ENCODE peak calls at places on chromosomes 2 and 18, in seven cellular contexts. M is psoas muscle, I is HCT116, U is brain microvascular endothelial cell, H is A673, B is upper lobe of right lung, Y is endothelial cell. D is an unnamed sample.

GRCh38 chr2:43000242-43001054 is 208.1 kb upstream of the HAAO start:
- DNase-seq in M (no peak), I (no peak), U (no peak), H (no peak), B (no peak), Y (no peak), D (no peak)

GRCh38 chr18:40810371-40810770 is 1144.7 kb upstream of the PIK3C3 start:
- DNase-seq in M (no peak), I (no peak), U (no peak), H (no peak), B (no peak), Y (no peak), D (no peak)

GRCh38 chr18:79964330-79965118 is at the start of gene HSBP1L1:
- DNase-seq in M (peak; percentile 67), I (peak; percentile 48), U (no peak), H (peak; percentile 57), B (peak; percentile 93), Y (peak; percentile 60), D (no peak)

GRCh38 chr2:75453696-75454095 is 107.0 kb downstream of the EVA1A start:
- DNase-seq in M (no peak), I (no peak), U (no peak), H (no peak), B (no peak), Y (no peak), D (no peak)

GRCh38 chr2:128642316-128642715 is 323.6 kb upstream of the HS6ST1 start:
- DNase-seq in M (no peak), I (no peak), U (no peak), H (no peak), B (peak; percentile 28), Y (no peak), D (peak; percentile 44)

GRCh38 chr2:156890498-156891148 is 366.9 kb upstream of the GALNT5 start:
- DNase-seq in M (no peak), I (no peak), U (no peak), H (no peak), B (no peak), Y (no peak), D (no peak)

GRCh38 chr2:166170356-166170755 is 42.5 kb upstream of the SCN1A start:
- DNase-seq in M (no peak), I (no peak), U (peak; percentile 61), H (no peak), B (no peak), Y (no peak), D (no peak)

GRCh38 chr2:234178309-234179030 is 128.0 kb downstream of the SPP2 start:
- DNase-seq in M (no peak), I (no peak), U (no peak), H (no peak), B (peak; percentile 69), Y (no peak), D (no peak)

GRCh38 chr2:180742809-180743208 is 237.6 kb upstream of the UBE2E3 start:
- DNase-seq in M (no peak), I (no peak), U (peak; percentile 71), H (no peak), B (no peak), Y (no peak), D (no peak)

GRCh38 chr2:68435605-68436004 is 31.5 kb downstream of the FBXO48 start:
- DNase-seq in M (no peak), I (no peak), U (no peak), H (no peak), B (no peak), Y (no peak), D (no peak)

GRCh38 chr2:48134704-48135103 is 228.4 kb upstream of the FBXO11 start:
- DNase-seq in M (no peak), I (no peak), U (no peak), H (no peak), B (no peak), Y (no peak), D (no peak)

GRCh38 chr2:232315049-232315922 is 63.3 kb upstream of the ALPP start:
- DNase-seq in M (peak; percentile 75), I (no peak), U (peak; percentile 59), H (peak; percentile 64), B (peak; percentile 75), Y (no peak), D (no peak)

GRCh38 chr18:73774836-73775509 is 372.7 kb downstream of the FBXO15 start:
- DNase-seq in M (no peak), I (no peak), U (no peak), H (peak; percentile 14), B (no peak), Y (no peak), D (no peak)
- TF ChIP-seq CTCF in M (no peak), I (no peak), U (no peak), H (no peak), B (no peak), Y (no peak), D (no peak)

DNA sequence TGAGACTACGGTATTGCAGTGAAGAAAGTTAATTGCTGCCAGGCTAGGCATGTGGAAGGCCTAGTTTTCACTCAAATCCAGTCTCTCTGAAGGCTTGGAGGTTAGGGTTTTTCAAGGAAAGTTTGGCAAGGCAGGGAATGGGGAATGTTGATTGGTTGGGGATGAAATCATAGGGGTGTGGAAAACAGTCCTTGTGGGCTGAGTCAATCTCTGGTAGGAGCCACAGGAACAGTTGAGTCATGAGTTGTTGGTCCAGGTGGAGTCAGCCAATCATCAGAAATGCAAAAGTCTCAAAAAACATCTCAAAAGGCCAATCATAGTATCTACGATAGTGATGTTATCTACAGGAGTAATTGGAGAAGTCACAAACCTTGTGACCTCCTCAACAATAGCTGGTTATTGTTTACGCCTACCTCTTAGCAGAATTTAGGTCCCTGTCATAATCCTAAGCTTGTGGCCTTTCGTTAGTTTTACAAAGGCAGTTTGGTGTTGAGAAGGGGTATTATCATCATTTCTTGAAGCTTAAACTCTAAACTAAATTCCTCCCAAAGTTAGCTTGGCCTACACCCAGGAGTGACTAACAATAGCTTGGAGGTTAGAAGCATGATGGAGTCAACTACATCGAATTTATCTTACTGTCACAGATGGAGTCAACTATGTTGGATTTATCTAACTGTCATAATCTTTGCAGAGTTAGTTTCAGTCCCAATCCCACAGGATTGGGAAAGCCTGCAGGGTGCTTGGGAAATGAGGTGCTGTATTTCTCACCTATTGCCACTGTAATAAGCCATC is 33.7 kb upstream of the APCDD1 start:
- DNase-seq in M (no peak), I (no peak), U (no peak), H (no peak), B (no peak), Y (no peak), D (no peak)
- TF ChIP-seq CTCF in M (no peak), I (no peak), U (no peak), H (no peak), B (no peak), Y (no peak), D (no peak)

GRCh38 chr18:64115906-64116305 is 33.0 kb downstream of the LINC00305 start:
- DNase-seq in M (no peak), I (no peak), U (no peak), H (peak; percentile 41), B (no peak), Y (no peak), D (no peak)

GRCh38 chr18:64116806-64117205 is 32.1 kb downstream of the LINC00305 start:
- DNase-seq in M (no peak), I (no peak), U (no peak), H (no peak), B (no peak), Y (no peak), D (no peak)

DNA sequence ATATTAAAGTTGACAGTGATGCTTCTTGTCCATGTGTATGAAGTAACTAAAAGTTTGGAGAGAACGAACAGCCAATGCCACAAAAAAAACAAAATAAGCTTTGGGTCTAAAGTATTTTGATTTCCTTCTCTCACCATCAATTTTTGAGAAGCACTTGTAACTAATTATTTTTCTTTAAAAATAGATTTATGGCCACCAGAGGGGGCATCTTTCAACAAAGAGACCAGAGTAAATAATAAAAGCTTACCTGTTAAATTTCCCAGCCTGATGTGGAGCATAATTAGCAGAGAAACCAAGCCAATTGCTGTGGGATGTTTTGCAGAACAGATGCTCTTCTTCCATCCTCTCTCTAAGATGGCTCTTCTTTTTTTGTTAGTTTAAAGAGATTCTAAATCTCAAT is 29.0 kb downstream of the LINC00305 start:
- DNase-seq in M (no peak), I (no peak), U (no peak), H (peak; percentile 16), B (no peak), Y (no peak), D (no peak)
- TF ChIP-seq CTCF in M (no peak), I (peak; percentile 26), U (no peak), H (peak; percentile 38), B (peak; percentile 16), Y (peak; percentile 59), D (peak; percentile 45)

DNA sequence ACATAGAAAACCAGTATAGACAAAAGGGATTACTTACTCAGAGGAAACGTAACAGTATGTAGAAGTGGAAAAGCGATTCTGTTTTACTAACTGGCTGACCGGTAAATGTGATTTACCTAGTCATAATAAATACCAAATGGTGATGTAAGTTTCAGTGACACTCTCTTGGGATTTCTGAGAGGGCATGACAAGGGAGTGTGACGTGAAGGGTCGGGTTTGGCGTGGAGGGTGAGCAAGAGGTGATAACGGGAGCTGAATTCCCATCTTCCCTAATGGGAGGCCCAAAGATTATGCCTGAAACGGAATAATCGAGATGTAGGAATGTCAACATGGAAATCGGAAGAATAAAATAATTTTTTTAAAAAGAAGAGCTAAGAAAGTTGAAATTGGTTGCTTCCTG is 12.7 kb upstream of the GNAL start:
- DNase-seq in M (no peak), I (no peak), U (no peak), H (no peak), B (no peak), Y (no peak), D (no peak)
- TF ChIP-seq CTCF in M (no peak), I (no peak), U (no peak), H (no peak), B (no peak), Y (no peak), D (no peak)